ENCODE peak calls at places on chromosomes 6 and 20, in eight cellular contexts. O, E, S, K, W, Y, Q and B are unnamed samples.

GRCh38 chr20:38139919-38140753 is 24.9 kb downstream of the TGM2 start:
- DNase-seq in O (no peak), E (no peak), S (peak), K (no peak), W (no peak), Y (no peak), Q (no peak), B (no peak)

GRCh38 chr6:85676086-85676729 is 33.5 kb upstream of the SYNCRIP start:
- DNase-seq in O (peak), E (no peak), S (no peak), K (no peak), W (no peak), Y (no peak), Q (no peak), B (no peak)

GRCh38 chr6:22536111-22536510 is 33.3 kb upstream of the HDGFL1 start:
- DNase-seq in O (no peak), E (no peak), S (no peak), K (no peak), W (no peak), Y (no peak), Q (no peak), B (no peak)

GRCh38 chr6:72363844-72364740 is 257.8 kb upstream of the KCNQ5 start:
- DNase-seq in O (peak), E (peak), S (no peak), K (no peak), W (no peak), Y (peak), Q (no peak), B (no peak)

GRCh38 chr6:5906340-5906670 is 100.4 kb downstream of the NRN1 start:
- DNase-seq in O (no peak), E (no peak), S (no peak), K (no peak), W (no peak), Y (no peak), Q (no peak), B (no peak)

GRCh38 chr6:56842602-56843475 is 112.1 kb upstream of the BEND6 start:
- DNase-seq in O (no peak), E (peak), S (peak), K (no peak), W (peak), Y (peak), Q (peak), B (no peak)

GRCh38 chr6:162371133-162371532 is 356.4 kb downstream of the PRKN start:
- DNase-seq in O (no peak), E (no peak), S (no peak), K (no peak), W (no peak), Y (no peak), Q (no peak), B (no peak)

GRCh38 chr20:37519508-37520416 is 1.3 kb upstream of the NNAT start:
- DNase-seq in O (no peak), E (no peak), S (no peak), K (no peak), W (no peak), Y (peak), Q (no peak), B (no peak)

GRCh38 chr20:57209413-57209812 is 57.0 kb downstream of the BMP7 start:
- DNase-seq in O (no peak), E (no peak), S (no peak), K (no peak), W (no peak), Y (no peak), Q (no peak), B (no peak)

GRCh38 chr6:119594907-119595306 is 245.3 kb upstream of the MAN1A1 start:
- DNase-seq in O (peak), E (no peak), S (no peak), K (no peak), W (no peak), Y (no peak), Q (no peak), B (no peak)

GRCh38 chr6:149212892-149213786 is 104.4 kb upstream of the TAB2 start:
- DNase-seq in O (no peak), E (no peak), S (no peak), K (no peak), W (no peak), Y (no peak), Q (no peak), B (no peak)

GRCh38 chr6:20237677-20238460 is 25.6 kb upstream of the MBOAT1 start:
- DNase-seq in O (no peak), E (no peak), S (no peak), K (no peak), W (no peak), Y (no peak), Q (no peak), B (no peak)

GRCh38 chr20:41180599-41181333 is 43.4 kb downstream of the PLCG1 start:
- DNase-seq in O (no peak), E (no peak), S (no peak), K (no peak), W (no peak), Y (no peak), Q (no peak), B (no peak)

GRCh38 chr6:125154184-125155135 is 887 bp downstream of the TPD52L1 start:
- DNase-seq in O (no peak), E (no peak), S (peak), K (no peak), W (peak), Y (peak), Q (no peak), B (peak)

GRCh38 chr6:43924222-43924702 is 154.3 kb downstream of the VEGFA start:
- DNase-seq in O (no peak), E (no peak), S (peak), K (no peak), W (no peak), Y (no peak), Q (no peak), B (peak)

GRCh38 chr6:88730602-88731001 is 232.8 kb downstream of the RNGTT start:
- DNase-seq in O (no peak), E (no peak), S (no peak), K (no peak), W (no peak), Y (peak), Q (no peak), B (no peak)